ENCODE peak calls at places on chromosomes 2 and 18, in five cellular contexts. U is aorta; E is kidney; L is CD8-positive, alpha-beta memory T cell; X is mammary epithelial cell. P is an unnamed sample. For H3K9me3 and H3K36me3, the result is how much of the 10 kb centered on the place peaks cover.

GRCh38 chr2:55175254-55176093 is 56.6 kb downstream of the CLHC1 start:
- DNase-seq in U (no peak), E (no peak), L (peak), X (peak), P (no peak)

GRCh38 chr2:120394764-120395163 is 48.8 kb downstream of the INHBB start:
- DNase-seq in U (peak), E (peak), L (no peak), X (no peak), P (no peak)

GRCh38 chr2:12863937-12864336 is 147.2 kb downstream of the TRIB2 start:
- DNase-seq in U (no peak), E (no peak), L (no peak), X (no peak), P (no peak)

GRCh38 chr18:26813043-26813442 is 52.5 kb downstream of the AQP4 start:
- DNase-seq in U (no peak), E (no peak), L (no peak), X (peak), P (peak)

GRCh38 chr2:146004470-146004869 is 1484.6 kb upstream of the ZEB2 start:
- DNase-seq in U (no peak), E (no peak), L (no peak), X (peak), P (no peak)

GRCh38 chr2:43265006-43265770 is 38.8 kb upstream of the ZFP36L2 start:
- DNase-seq in U (peak), E (peak), L (no peak), X (no peak), P (no peak)

GRCh38 chr2:3260959-3261358 is 116.7 kb downstream of the EIPR1 start:
- DNase-seq in U (no peak), E (no peak), L (no peak), X (no peak), P (no peak)

GRCh38 chr2:191950132-191950885 is 103.4 kb upstream of the CAVIN2 start:
- DNase-seq in U (no peak), E (no peak), L (no peak), X (peak), P (no peak)

GRCh38 chr2:165122521-165122920 is 81.3 kb downstream of the SCN3A start:
- DNase-seq in U (no peak), E (no peak), L (no peak), X (peak), P (no peak)

GRCh38 chr2:177335917-177336450 is 56.6 kb upstream of the AGPS start:
- DNase-seq in U (no peak), E (no peak), L (no peak), X (no peak), P (no peak)

GRCh38 chr2:11292464-11293255 is 51.8 kb downstream of the ROCK2 start:
- DNase-seq in U (no peak), E (no peak), L (no peak), X (no peak), P (no peak)

GRCh38 chr2:194745532-194746146 is 911.4 kb upstream of the SLC39A10 start:
- DNase-seq in U (no peak), E (no peak), L (no peak), X (no peak), P (no peak)

GRCh38 chr2:101148777-101149176 is 2.4 kb downstream of the TBC1D8 start:
- DNase-seq in U (no peak), E (no peak), L (no peak), X (no peak), P (no peak)

GRCh38 chr18:48860276-48861180 is 90.2 kb downstream of the SMAD7 start:
- DNase-seq in U (peak), E (peak), L (no peak), X (no peak), P (no peak)

GRCh38 chr18:8507361-8507760 is 101.9 kb upstream of the RAB12 start:
- DNase-seq in U (no peak), E (no peak), L (no peak), X (no peak), P (peak)

GRCh38 chr2:176473177-176473576 is 203.9 kb downstream of the MTX2 start:
- DNase-seq in U (no peak), E (no peak), L (no peak), X (peak), P (peak)

GRCh38 chr2:236811062-236811656 is 241.5 kb downstream of the ACKR3 start:
- DNase-seq in U (no peak), E (no peak), L (no peak), X (no peak), P (no peak)

GRCh38 chr2:234980476-234981187 is 28.8 kb downstream of the SH3BP4 start:
- DNase-seq in U (no peak), E (no peak), L (no peak), X (no peak), P (no peak)

GRCh38 chr2:110852051-110852450 is 119.7 kb downstream of the ACOXL start:
- DNase-seq in U (no peak), E (no peak), L (no peak), X (no peak), P (no peak)

GRCh38 chr2:10717630-10718029 is 3.8 kb upstream of the ATP6V1C2 start:
- DNase-seq in U (no peak), E (no peak), L (no peak), X (peak), P (peak)

GRCh38 chr2:9138507-9139085 is 68.0 kb upstream of the ASAP2 start:
- DNase-seq in U (no peak), E (peak), L (no peak), X (no peak), P (no peak)

GRCh38 chr2:86225581-86225980 is 26.3 kb downstream of the MRPL35 start:
- DNase-seq in U (peak), E (no peak), L (peak), X (no peak), P (no peak)

GRCh38 chr2:25982273-25982967 is at the start of gene KIF3C:
- DNase-seq in U (peak), E (peak), L (peak), X (peak), P (peak)

GRCh38 chr18:44771572-44771956 is 90.9 kb downstream of the SETBP1 start:
- DNase-seq in U (no peak), E (no peak), L (no peak), X (no peak), P (no peak)

GRCh38 chr2:232483923-232484627 is 3.6 kb downstream of the ECEL1 start:
- DNase-seq in U (peak), E (peak), L (no peak), X (no peak), P (no peak)

GRCh38 chr2:135183822-135184221 is 131.7 kb downstream of the RAB3GAP1 start:
- DNase-seq in U (no peak), E (no peak), L (no peak), X (no peak), P (peak)

GRCh38 chr18:3466872-3467271 is 16.9 kb downstream of the TGIF1 start:
- DNase-seq in U (no peak), E (no peak), L (peak), X (no peak), P (no peak)

GRCh38 chr2:206989306-206989705 is 50.0 kb downstream of the CPO start:
- DNase-seq in U (no peak), E (no peak), L (no peak), X (no peak), P (peak)

GRCh38 chr2:121570665-121571055 is 40.0 kb downstream of the RNU4ATAC start:
- DNase-seq in U (no peak), E (no peak), L (no peak), X (no peak), P (no peak)

GRCh38 chr2:162022290-162022945 is 51.6 kb downstream of the DPP4 start:
- DNase-seq in U (no peak), E (no peak), L (no peak), X (peak), P (no peak)

GRCh38 chr2:129849559-129850160 is 129.8 kb upstream of the RAB6C start:
- DNase-seq in U (no peak), E (no peak), L (peak), X (peak), P (no peak)

GRCh38 chr18:4544131-4544530 is 89.0 kb upstream of the DLGAP1 start:
- DNase-seq in U (no peak), E (no peak), L (no peak), X (no peak), P (peak)

GRCh38 chr18:415627-416612 is 84.6 kb downstream of the COLEC12 start:
- DNase-seq in U (no peak), E (no peak), L (no peak), X (peak), P (no peak)

GRCh38 chr2:217995741-217996141 is 7.1 kb downstream of the TNS1 start:
- DNase-seq in U (peak), E (peak), L (no peak), X (no peak), P (peak)

GRCh38 chr2:223093436-223093839 is 41.4 kb downstream of the KCNE4 start:
- DNase-seq in U (peak), E (no peak), L (no peak), X (peak), P (peak)

GRCh38 chr2:47221956-47222355 is 66.8 kb upstream of the STPG4 start:
- DNase-seq in U (no peak), E (no peak), L (no peak), X (peak), P (peak)

GRCh38 chr2:31411771-31412170 is 2.8 kb downstream of the XDH start:
- DNase-seq in U (no peak), E (no peak), L (no peak), X (peak), P (no peak)

GRCh38 chr2:31414601-31415241 is at the start of gene XDH:
- DNase-seq in U (no peak), E (no peak), L (no peak), X (peak), P (no peak)

GRCh38 chr2:31415421-31415820 is 879 bp upstream of the XDH start:
- DNase-seq in U (no peak), E (no peak), L (no peak), X (no peak), P (no peak)

GRCh38 chr2:31413025-31413424 is 1.5 kb downstream of the XDH start:
- DNase-seq in U (no peak), E (no peak), L (no peak), X (no peak), P (no peak)

DNA sequence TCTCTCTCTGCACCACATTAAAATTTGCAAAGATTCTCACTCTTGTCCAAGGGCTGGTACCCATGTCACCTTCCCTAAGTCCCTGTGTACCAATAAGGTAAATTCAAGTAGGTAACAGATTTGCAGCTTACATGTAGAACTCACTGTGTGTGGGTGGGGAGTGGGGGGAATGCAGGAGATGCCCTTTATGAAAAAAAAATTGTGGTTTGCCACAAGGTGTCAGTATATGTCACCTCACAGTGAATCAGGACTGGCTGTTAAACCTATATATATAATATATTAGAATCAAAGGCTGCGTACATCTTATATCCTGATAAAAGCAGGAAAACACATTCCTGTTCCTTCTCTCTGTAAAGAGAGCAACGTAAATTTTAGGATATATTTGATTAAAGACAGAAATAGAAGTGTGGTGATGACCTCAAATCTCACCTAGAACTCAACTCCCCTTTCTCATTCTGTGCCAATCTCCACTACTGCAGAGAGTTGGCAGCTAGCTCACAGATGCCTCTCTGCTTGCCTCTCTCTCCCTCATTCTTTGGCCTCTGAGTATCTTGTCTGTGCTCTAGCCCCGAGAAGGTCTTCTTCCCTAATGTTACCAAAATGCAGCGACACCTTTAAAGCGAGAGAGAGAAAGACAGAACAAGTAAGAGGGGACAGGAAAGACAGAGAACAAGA is 529 bp downstream of the XDH start:
- DNase-seq in U (no peak), E (no peak), L (no peak), X (no peak), P (no peak)
- H3K4me3 ChIP-seq in U (no peak), E (no peak), L (no peak), X (peak), P (no peak)

GRCh38 chr2:144252694-144253093 is 267.2 kb downstream of the ZEB2 start:
- DNase-seq in U (no peak), E (no peak), L (no peak), X (no peak), P (no peak)
- H3K9me3 ChIP-seq in U (under half), E (under half), L (under half), X (under half), P (under half)

DNA sequence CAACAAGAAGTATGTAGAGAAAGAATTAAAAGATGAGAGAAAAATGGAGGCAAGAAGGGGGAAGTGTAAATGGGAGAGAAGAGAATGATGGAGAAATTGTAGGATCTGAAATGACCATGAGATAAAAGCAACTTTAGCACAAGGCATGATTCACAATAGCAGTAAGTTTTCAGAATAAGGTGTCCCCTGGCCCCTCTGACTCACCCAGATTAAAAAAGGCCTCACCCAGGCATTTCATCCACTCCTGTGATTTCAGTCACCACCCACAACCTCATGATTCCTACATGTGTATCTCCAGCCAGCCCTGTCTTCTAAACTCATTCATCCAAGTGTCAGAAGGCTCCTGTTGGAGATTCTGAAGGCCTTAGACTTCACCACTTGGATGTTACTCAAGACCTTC is 56.6 kb downstream of the SP100 start:
- DNase-seq in U (no peak), E (no peak), L (no peak), X (peak), P (peak)
- H3K36me3 ChIP-seq in U (under half), E (under half), L (under half), X (under half), P (half or more)

DNA sequence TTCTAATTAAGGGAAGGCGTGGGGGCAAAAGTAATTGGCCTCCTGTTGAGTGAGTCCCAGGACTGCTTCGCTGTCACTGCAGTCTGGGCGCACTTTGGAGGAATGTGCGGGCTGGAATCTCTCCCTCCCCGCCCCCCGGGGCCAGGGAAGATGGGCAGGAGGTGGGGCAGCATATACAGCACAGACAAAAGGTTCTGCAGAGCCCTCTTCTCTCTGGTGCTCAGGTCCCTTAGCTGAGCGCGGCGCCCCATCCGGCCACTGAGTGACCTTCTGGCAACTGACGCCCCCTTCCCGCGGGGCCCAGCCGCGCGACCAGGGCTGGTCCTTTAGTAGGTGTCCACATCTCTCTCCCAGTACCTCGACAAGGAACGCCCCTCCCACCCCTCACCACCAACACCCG is 685.8 kb downstream of the NRXN1 start:
- DNase-seq in U (no peak), E (peak), L (no peak), X (no peak), P (no peak)
- H3K4me3 ChIP-seq in U (peak), E (no peak), L (no peak), X (no peak), P (no peak)

GRCh38 chr18:57715073-57715472 is 88.0 kb downstream of the ATP8B1 start:
- DNase-seq in U (no peak), E (no peak), L (no peak), X (no peak), P (no peak)
- H3K9me3 ChIP-seq in U (under half), E (under half), L (under half), X (under half), P (under half)

GRCh38 chr2:159716857-159717256 is 4.6 kb downstream of the MARCHF7 start:
- DNase-seq in U (no peak), E (no peak), L (no peak), X (no peak), P (no peak)

GRCh38 chr2:159725713-159726112 is 13.4 kb downstream of the MARCHF7 start:
- DNase-seq in U (no peak), E (no peak), L (no peak), X (no peak), P (no peak)

GRCh38 chr2:159715451-159715850 is 3.1 kb downstream of the MARCHF7 start:
- DNase-seq in U (no peak), E (no peak), L (no peak), X (peak), P (no peak)

GRCh38 chr2:159722580-159722979 is 10.3 kb downstream of the MARCHF7 start:
- DNase-seq in U (no peak), E (no peak), L (no peak), X (no peak), P (no peak)

GRCh38 chr2:159720676-159721075 is 8.4 kb downstream of the MARCHF7 start:
- DNase-seq in U (no peak), E (no peak), L (no peak), X (no peak), P (no peak)
- H3K36me3 ChIP-seq in U (under half), E (under half), L (under half), X (under half), P (half or more)

DNA sequence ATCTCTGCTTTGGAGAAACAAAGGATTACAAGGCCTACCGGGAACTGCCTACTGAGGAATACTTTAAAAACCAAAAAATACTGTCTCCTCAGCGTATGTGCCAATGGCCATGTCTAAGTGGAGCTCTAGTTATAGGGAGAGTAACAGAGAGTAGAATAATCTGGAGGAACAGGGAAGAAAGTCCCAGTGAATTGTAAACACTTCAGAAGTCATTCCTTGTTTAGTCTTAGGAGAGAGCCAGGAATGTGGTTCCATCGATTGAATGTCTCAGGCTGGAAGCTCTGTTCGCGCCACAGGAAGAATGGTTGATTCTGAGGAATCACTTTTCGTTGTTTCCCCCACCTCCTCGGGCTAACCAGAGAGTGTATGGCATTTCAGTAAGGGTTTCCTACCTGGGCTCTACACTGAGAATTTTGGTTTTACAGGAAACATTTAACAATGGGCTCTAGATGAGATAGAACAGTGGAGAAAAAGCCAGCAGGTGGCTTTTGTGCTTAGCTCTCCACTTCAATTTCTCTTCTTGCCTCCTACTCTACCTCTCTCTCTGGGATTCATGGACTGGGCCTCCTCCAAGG is 88.7 kb downstream of the ACVR1 start:
- DNase-seq in U (no peak), E (no peak), L (no peak), X (no peak), P (no peak)
- H3K4me3 ChIP-seq in U (no peak), E (no peak), L (no peak), X (no peak), P (no peak)

GRCh38 chr2:239917957-239918481 is 107.1 kb downstream of the NDUFA10 start:
- DNase-seq in U (peak), E (peak), L (no peak), X (no peak), P (no peak)

GRCh38 chr2:239916205-239917127 is 108.7 kb downstream of the NDUFA10 start:
- DNase-seq in U (peak), E (peak), L (no peak), X (no peak), P (no peak)

GRCh38 chr2:239919779-239920545 is 105.2 kb downstream of the NDUFA10 start:
- DNase-seq in U (peak), E (no peak), L (no peak), X (no peak), P (no peak)

GRCh38 chr2:239918749-239919148 is 106.4 kb downstream of the NDUFA10 start:
- DNase-seq in U (peak), E (peak), L (no peak), X (no peak), P (no peak)

DNA sequence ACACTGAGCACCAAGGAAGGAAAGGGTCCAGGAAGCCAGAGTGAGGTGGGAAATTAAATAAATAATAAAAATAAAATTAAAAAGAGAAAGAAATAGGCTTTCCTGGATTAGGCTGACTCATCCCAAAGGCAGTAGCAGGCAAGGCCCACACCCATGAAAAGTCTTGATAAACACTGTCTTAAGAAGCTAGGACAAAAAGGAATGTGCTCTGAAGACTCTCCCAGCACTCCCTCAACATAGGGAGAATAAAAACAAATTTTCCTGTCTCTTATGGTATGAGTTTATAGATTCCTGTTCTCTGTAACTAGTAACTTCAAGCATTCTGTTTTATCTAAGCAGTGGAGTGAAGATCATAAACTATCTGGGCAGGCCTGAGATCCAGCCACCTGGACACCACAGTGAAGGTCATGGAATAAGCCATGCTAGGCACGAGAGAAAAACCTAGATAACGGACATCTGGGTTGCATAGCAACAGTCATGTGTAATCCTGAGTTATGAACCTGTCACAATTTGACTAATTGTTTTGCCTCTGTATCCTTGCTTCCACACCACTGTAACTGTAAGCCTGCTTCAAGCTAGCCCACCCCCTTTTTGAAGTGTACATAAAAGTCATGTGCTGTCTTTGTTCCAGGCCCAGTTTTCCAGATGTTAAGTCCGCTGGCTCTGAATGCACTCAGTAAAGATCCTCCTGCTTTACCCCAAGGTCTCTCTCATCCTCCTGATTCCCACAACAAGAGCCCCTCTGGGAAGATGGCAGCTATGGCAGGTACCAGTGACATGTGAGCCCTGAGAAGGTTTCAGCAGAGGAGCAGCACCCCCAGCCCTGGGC is 107.8 kb downstream of the NDUFA10 start:
- DNase-seq in U (no peak), E (peak), L (no peak), X (no peak), P (no peak)
- H3K9me3 ChIP-seq in U (under half), E (under half), L (under half), X (under half), P (under half)